ENCODE peak calls at places on chromosomes 11 and 22, in seven cellular contexts. W is erythroblast; K is PC-3; F is C1 segment of cervical spinal cord; O is activated T-helper 1 cell treated with anti-CD3 and anti-CD28 coated beads, Interleukin-12 subunit alpha, Interleukin-12 subunit beta, Interleukin-2, Interleukin-4 antibody, amounts not matched to agents 30 ng/mL and 10 ng/mL and 1 ng/mL, durations not matched to agents 14 hours and 24 hours and 36 hours; V is iris pigment epithelial cell; N is osteocyte. C is an unnamed sample.

GRCh38 chr11:118497831-118498230 is 29.4 kb upstream of the TTC36 start:
- DNase-seq in O (no peak), F (no peak), N (no peak), K (peak), V (peak), W (no peak), C (no peak)

GRCh38 chr22:17347724-17348123 is 21.5 kb upstream of the CECR2 start:
- DNase-seq in F (no peak), W (no peak), V (no peak), O (no peak), K (no peak), N (no peak), C (peak)

GRCh38 chr11:35784699-35785098 is 122.1 kb downstream of the TRIM44 start:
- DNase-seq in K (no peak), O (no peak), W (no peak), N (no peak), F (no peak), V (no peak), C (peak)

GRCh38 chr11:30914143-30914762 is 328.1 kb upstream of the MPPED2 start:
- DNase-seq in F (no peak), O (no peak), V (peak), K (peak), W (peak), N (no peak), C (peak)

GRCh38 chr11:33915521-33915920 is 23.6 kb upstream of the LMO2 start:
- DNase-seq in K (no peak), O (no peak), N (no peak), V (no peak), W (no peak), F (no peak), C (no peak)

GRCh38 chr11:13776134-13776815 is 107.8 kb downstream of the FAR1 start:
- DNase-seq in N (no peak), O (no peak), V (no peak), F (no peak), W (peak), K (peak), C (no peak)

GRCh38 chr11:57772562-57772961 is 11.0 kb downstream of the CTNND1 start:
- DNase-seq in N (no peak), O (no peak), F (no peak), W (no peak), V (peak), K (peak), C (no peak)

GRCh38 chr22:25566812-25567211 is 2.3 kb downstream of the GRK3 start:
- DNase-seq in W (peak), O (no peak), V (no peak), K (no peak), F (no peak), N (no peak), C (peak)

GRCh38 chr22:26619510-26619909 is 1.7 kb upstream of the CRYBB1 start:
- DNase-seq in N (no peak), K (no peak), O (no peak), F (no peak), V (no peak), W (peak), C (no peak)

GRCh38 chr11:28110108-28110838 is 2.1 kb downstream of the METTL15 start:
- DNase-seq in N (peak), W (peak), K (peak), V (peak), O (peak), F (peak), C (peak)

GRCh38 chr11:111795333-111795985 is 29.3 kb upstream of the PPP2R1B start:
- DNase-seq in F (no peak), N (no peak), K (no peak), O (no peak), W (no peak), V (peak), C (no peak)

GRCh38 chr22:47221840-47222615 is 459.6 kb downstream of the TBC1D22A start:
- DNase-seq in W (no peak), N (peak), O (no peak), V (no peak), F (no peak), K (no peak), C (no peak)

GRCh38 chr11:120324932-120325810 is at the start of gene TLCD5:
- DNase-seq in F (peak), V (peak), W (no peak), N (peak), O (peak), K (peak), C (peak)

GRCh38 chr22:41092847-41093371 is 517 bp downstream of the EP300 start:
- DNase-seq in O (peak), V (peak), W (peak), N (no peak), K (peak), F (peak), C (peak)

GRCh38 chr11:10294289-10294953 is 402 bp upstream of the SBF2 start:
- DNase-seq in W (no peak), O (no peak), V (peak), K (peak), N (peak), F (peak), C (no peak)

GRCh38 chr11:63882555-63883242 is 34.3 kb downstream of the RCOR2 start:
- DNase-seq in F (no peak), V (no peak), N (no peak), K (no peak), O (no peak), W (peak), C (no peak)

C was measured in GM13977.